ENCODE peak calls at places on chromosome 21, in five cellular contexts. I is cardiac muscle cell, Q is transverse colon, E is brain microvascular endothelial cell, M is GM12878. K is an unnamed sample.

GRCh38 chr21:15301736-15302135 is 236.9 kb upstream of the NRIP1 start:
- DNase-seq in M (no peak), E (peak), I (no peak), Q (no peak), K (no peak)

GRCh38 chr21:46154955-46155513 is 345 bp downstream of the FTCD start:
- DNase-seq in E (no peak), I (no peak), Q (peak), M (no peak), K (no peak)

GRCh38 chr21:14842641-14843040 is 222.2 kb downstream of the NRIP1 start:
- DNase-seq in Q (no peak), E (no peak), M (no peak), I (no peak), K (no peak)

GRCh38 chr21:37435120-37435519 is 68.5 kb downstream of the DYRK1A start:
- DNase-seq in M (no peak), I (peak), E (peak), Q (no peak), K (no peak)

GRCh38 chr21:45836268-45836655 is 145.3 kb upstream of the COL6A1 start:
- DNase-seq in Q (no peak), E (no peak), I (peak), M (no peak), K (no peak)

GRCh38 chr21:29005696-29006095 is 13.0 kb upstream of the LTN1 start:
- DNase-seq in E (no peak), I (peak), M (no peak), Q (no peak), K (no peak)

GRCh38 chr21:46168238-46168637 is 12.9 kb upstream of the FTCD start:
- DNase-seq in M (no peak), I (no peak), E (no peak), Q (no peak), K (no peak)

GRCh38 chr21:17753736-17754135 is 65.4 kb downstream of the C21orf91 start:
- DNase-seq in E (no peak), M (no peak), Q (no peak), I (no peak), K (no peak)

GRCh38 chr21:46055863-46056281 is 42.0 kb upstream of the COL6A2 start:
- DNase-seq in M (no peak), I (peak), Q (no peak), E (no peak), K (no peak)

GRCh38 chr21:45970674-45971486 is 10.7 kb upstream of the COL6A1 start:
- DNase-seq in E (no peak), M (no peak), Q (peak), I (peak), K (no peak)

GRCh38 chr21:46000731-46001641 is 19.4 kb downstream of the COL6A1 start:
- DNase-seq in I (no peak), E (no peak), M (no peak), Q (peak), K (no peak)

GRCh38 chr21:36792505-36792967 is 93.6 kb downstream of the SIM2 start:
- DNase-seq in E (peak), M (no peak), I (no peak), Q (no peak), K (no peak)

GRCh38 chr21:40925481-40925880 is 78.5 kb upstream of the DSCAM start:
- DNase-seq in Q (no peak), M (no peak), E (no peak), I (no peak), K (no peak)

GRCh38 chr21:44601596-44602473 is 1.4 kb downstream of the KRTAP10-7 start:
- DNase-seq in Q (no peak), E (no peak), I (no peak), M (no peak), K (no peak)

GRCh38 chr21:32806810-32807386 is 35.3 kb upstream of the PAXBP1 start:
- DNase-seq in Q (no peak), I (peak), M (no peak), E (peak), K (no peak)

GRCh38 chr21:14630556-14631069 is 84.5 kb upstream of the SAMSN1 start:
- DNase-seq in M (no peak), I (no peak), Q (no peak), E (no peak), K (no peak)

GRCh38 chr21:31873696-31874599 is 1.1 kb downstream of the HUNK start:
- DNase-seq in Q (peak), M (no peak), I (peak), E (no peak), K (no peak)

GRCh38 chr21:30628109-30628508 is 6.9 kb upstream of the KRTAP20-2 start:
- DNase-seq in E (no peak), M (no peak), Q (no peak), I (no peak), K (no peak)

GRCh38 chr21:45529785-45530422 is 12.3 kb downstream of the SLC19A1 start:
- DNase-seq in M (no peak), Q (no peak), I (no peak), E (no peak), K (no peak)

GRCh38 chr21:46066843-46067331 is 31.0 kb upstream of the COL6A2 start:
- DNase-seq in M (no peak), I (peak), E (no peak), Q (no peak), K (no peak)

GRCh38 chr21:31873275-31873695 is 465 bp downstream of the HUNK start:
- DNase-seq in E (no peak), Q (peak), M (no peak), I (no peak), K (no peak)

GRCh38 chr21:15524855-15525254 is 204.9 kb upstream of the USP25 start:
- DNase-seq in Q (no peak), E (no peak), I (no peak), M (no peak), K (no peak)

GRCh38 chr21:27633631-27634030 is 666.7 kb upstream of the ADAMTS5 start:
- DNase-seq in E (no peak), Q (no peak), M (no peak), I (peak), K (no peak)

GRCh38 chr21:45737485-45738166 is 94.1 kb downstream of the PCBP3 start:
- DNase-seq in E (no peak), I (no peak), M (no peak), Q (no peak), K (no peak)

GRCh38 chr21:44695176-44695575 is 1.8 kb upstream of the KRTAP10-12 start:
- DNase-seq in Q (no peak), I (no peak), M (no peak), E (no peak), K (no peak)

GRCh38 chr21:46190491-46191131 is 6.4 kb upstream of the SPATC1L start:
- DNase-seq in Q (no peak), E (no peak), M (no peak), I (no peak), K (no peak)

GRCh38 chr21:17612023-17612564 is 607 bp downstream of the BTG3 start:
- DNase-seq in M (no peak), Q (peak), I (peak), E (peak), K (peak)

GRCh38 chr21:41130883-41131282 is 37.1 kb upstream of the BACE2 start:
- DNase-seq in I (no peak), M (no peak), E (no peak), Q (no peak), K (no peak)

GRCh38 chr21:29523646-29524045 is 224.9 kb downstream of the BACH1 start:
- DNase-seq in Q (peak), I (peak), M (no peak), E (no peak), K (no peak)

GRCh38 chr21:28253378-28253777 is 739.3 kb downstream of the LTN1 start:
- DNase-seq in M (no peak), I (peak), E (peak), Q (no peak), K (no peak)

GRCh38 chr21:22020221-22020620 is 1022.0 kb downstream of the NCAM2 start:
- DNase-seq in Q (no peak), I (peak), M (no peak), E (no peak), K (no peak)

GRCh38 chr21:35325953-35326352 is 276.9 kb upstream of the RUNX1 start:
- DNase-seq in E (no peak), M (no peak), I (no peak), Q (no peak), K (no peak)

GRCh38 chr21:32257952-32258785 is 20.7 kb downstream of the MIS18A start:
- DNase-seq in I (peak), Q (peak), E (peak), M (no peak), K (no peak)

GRCh38 chr21:45551316-45551715 is 9.1 kb upstream of the SLC19A1 start:
- DNase-seq in E (peak), M (peak), I (peak), Q (no peak), K (no peak)

GRCh38 chr21:36207577-36208320 is 51.1 kb downstream of the DOP1B start:
- DNase-seq in I (no peak), M (no peak), Q (no peak), E (peak), K (no peak)

DNA sequence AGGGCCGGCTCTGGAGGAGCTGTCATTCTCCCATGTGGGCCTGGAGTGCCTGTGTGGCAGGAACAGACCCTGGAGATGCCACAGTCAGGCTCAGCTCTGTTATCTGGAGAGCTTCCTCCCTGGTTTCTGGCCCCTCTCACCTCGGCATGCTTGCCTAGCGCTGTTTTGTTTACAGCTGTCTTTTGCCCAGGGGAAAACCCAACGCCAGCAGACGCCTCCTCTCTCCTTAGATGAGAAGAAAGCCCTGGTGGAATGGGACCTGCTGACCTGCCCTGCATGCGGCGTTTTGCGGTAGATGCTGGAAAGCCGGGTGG is 104.9 kb downstream of the CRYAA start:
- DNase-seq in E (no peak), I (no peak), M (no peak), Q (no peak), K (no peak)
- H3K27ac ChIP-seq in E (no peak), I (no peak), M (no peak), Q (no peak), K (no peak)

GRCh38 chr21:16541366-16541765 is 811.6 kb downstream of the USP25 start:
- DNase-seq in M (no peak), I (no peak), E (no peak), Q (no peak), K (no peak)

GRCh38 chr21:16536661-16537359 is 807.0 kb downstream of the USP25 start:
- DNase-seq in Q (no peak), E (no peak), M (no peak), I (peak), K (no peak)

GRCh38 chr21:16535100-16535418 is 805.3 kb downstream of the USP25 start:
- DNase-seq in I (peak), Q (peak), M (no peak), E (no peak), K (peak)

GRCh38 chr21:16534408-16535099 is 804.8 kb downstream of the USP25 start:
- DNase-seq in Q (peak), E (no peak), M (no peak), I (peak), K (peak)

DNA sequence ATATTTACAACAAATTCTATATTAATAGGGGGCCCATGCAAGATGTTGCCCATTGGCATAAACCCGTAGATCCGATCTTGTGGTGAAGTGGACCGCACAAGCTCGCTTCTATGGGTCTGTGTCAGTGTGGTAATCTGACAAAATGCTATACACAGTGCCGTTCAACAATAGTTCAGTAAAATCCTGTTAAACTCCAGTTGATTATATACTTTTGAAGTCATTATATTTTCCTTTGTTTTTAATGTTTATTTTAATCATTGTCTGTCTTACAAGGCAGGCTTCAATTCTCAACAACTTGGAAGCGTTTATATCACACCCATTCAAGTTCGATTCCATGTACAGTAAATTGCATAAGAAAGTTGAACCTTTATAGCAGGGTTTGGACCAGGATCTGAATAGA is 809.3 kb downstream of the USP25 start:
- DNase-seq in Q (no peak), E (no peak), I (no peak), M (no peak), K (no peak)
- H3K27ac ChIP-seq in Q (no peak), E (no peak), I (no peak), M (no peak), K (no peak)

DNA sequence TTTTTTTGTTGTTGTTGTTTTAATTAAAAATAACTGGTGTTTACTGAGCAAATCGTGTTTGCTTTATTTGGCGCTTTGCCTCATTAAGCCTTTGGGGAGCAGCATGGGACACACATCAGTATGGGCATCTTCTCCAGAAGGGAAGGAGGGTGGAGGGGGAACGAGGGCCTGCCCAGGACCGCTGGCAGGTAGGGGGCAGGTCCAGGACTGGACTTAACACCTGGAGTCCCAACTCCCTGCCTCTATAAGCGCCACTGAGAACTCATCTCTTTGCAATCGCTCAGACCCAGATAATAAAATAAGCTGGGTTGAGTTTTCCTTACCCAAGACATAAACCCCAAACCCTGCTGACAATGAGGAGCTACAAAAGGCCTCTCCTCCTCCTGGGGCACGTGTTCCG is 15.1 kb downstream of the ABCG1 start:
- DNase-seq in E (no peak), M (no peak), Q (no peak), I (no peak), K (no peak)
- H3K27ac ChIP-seq in E (no peak), M (peak), Q (peak), I (peak), K (peak)

DNA sequence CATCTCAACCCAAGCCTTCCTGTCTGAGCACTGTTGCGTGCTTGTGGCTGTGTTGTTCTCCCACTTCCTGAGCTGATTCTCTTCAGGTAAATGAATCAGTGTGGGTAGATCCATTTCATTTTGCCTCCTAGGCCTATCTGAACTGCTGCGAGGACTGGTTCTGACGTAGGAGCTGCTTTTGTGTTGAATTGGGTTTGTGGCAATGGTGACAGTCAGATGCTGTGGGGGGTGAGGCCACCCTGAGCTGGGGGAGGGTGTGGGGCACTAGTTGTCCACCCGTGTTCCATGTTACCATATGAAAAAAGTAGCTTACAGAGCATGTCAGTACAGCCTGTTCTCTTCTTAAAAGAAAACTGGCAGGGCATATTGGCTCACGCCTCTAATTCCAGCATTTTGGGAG is 81.5 kb downstream of the MRPS6 start:
- DNase-seq in Q (no peak), M (no peak), I (no peak), E (no peak), K (no peak)
- H3K27ac ChIP-seq in Q (no peak), M (no peak), I (no peak), E (no peak), K (no peak)

GRCh38 chr21:26112979-26113378 is 57.6 kb downstream of the APP start:
- DNase-seq in I (no peak), M (no peak), E (no peak), Q (no peak), K (no peak)

GRCh38 chr21:26115899-26116298 is 54.7 kb downstream of the APP start:
- DNase-seq in I (peak), M (no peak), Q (no peak), E (peak), K (no peak)

GRCh38 chr21:26115346-26115745 is 55.2 kb downstream of the APP start:
- DNase-seq in E (no peak), M (no peak), I (peak), Q (no peak), K (no peak)

GRCh38 chr21:26110703-26111102 is 59.9 kb downstream of the APP start:
- DNase-seq in E (no peak), M (no peak), I (no peak), Q (no peak), K (no peak)

DNA sequence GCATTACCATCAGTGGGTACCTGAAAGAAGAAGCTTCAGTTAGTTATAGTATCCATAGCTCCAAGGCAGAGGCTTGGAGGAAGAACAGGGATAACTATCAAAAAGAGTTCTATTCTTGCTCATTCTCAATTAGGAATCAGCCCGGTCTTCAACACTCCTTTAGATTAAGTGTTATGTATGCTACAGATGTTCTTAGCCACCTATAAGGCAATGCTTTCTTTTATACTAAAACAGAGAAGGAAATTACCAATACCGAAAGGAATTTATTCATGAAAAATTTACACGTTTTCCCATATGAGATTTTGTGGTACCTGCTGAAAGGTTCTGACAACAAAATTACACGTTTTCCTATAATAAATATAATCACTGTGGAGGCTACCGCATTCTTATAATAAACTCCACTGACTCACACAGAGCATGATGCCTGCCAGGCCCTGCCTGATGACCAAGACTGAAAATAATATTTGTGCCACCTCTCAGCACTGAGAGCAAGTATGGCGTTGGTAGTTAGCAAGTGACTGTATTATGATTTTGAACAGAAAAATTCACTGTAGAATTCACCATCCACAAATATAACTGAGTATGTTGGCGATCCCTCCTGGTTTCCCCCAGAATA is 58.3 kb downstream of the APP start:
- DNase-seq in E (no peak), I (no peak), Q (no peak), M (no peak), K (no peak)
- H3K27ac ChIP-seq in E (no peak), I (no peak), Q (no peak), M (no peak), K (peak)

DNA sequence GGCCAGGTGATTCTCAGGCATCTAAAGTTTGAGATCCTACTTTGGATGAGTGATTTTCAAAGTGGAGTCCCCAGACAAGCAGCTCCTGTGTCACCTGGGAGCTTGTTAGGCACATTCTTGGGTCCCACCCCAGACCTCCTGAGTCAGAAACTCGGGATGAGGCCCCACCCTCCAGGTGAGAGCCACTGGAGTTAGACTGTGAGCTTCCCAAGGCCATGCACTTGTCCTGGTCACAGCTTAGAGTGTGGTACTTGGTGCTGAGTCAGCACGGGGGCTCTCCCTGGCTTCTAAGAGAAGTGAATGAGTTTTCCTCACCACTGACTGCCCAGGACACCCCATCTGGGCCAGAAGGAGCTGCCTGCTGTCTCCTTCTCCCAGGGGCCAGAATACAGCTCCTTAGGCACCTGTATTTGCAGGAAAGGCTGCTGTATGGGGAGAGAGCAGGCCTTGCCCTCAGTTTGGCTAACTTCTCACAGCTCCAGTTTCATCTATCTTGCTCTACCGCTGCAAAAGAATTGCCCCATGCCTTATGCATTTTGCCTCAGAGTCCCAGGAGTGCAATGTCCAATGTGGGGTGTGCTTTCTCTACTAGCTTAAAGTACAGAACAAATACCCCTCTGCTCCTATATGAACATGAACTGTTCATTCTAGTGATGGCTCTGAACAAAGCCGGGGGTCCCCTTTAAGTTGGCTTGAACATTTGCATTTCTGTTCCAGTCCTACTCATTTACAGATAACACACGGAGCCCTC is 98.1 kb downstream of the PSMG1 start:
- DNase-seq in E (no peak), Q (no peak), M (no peak), I (no peak), K (no peak)
- H3K27ac ChIP-seq in E (no peak), Q (no peak), M (no peak), I (no peak), K (no peak)

GRCh38 chr21:43297989-43298388 is 128.9 kb downstream of the SIK1 start:
- DNase-seq in M (no peak), I (no peak), E (no peak), Q (no peak), K (no peak)
- H3K27ac ChIP-seq in M (no peak), I (no peak), E (no peak), Q (no peak), K (no peak)

GRCh38 chr21:39687069-39687468 is 57.9 kb upstream of the IGSF5 start:
- DNase-seq in I (no peak), M (no peak), Q (peak), E (no peak), K (no peak)
- H3K27ac ChIP-seq in I (no peak), M (no peak), Q (peak), E (no peak), K (no peak)